ENCODE peak calls at places on chromosome 17, in five cellular contexts. O, B, Z, P and E are unnamed samples.

GRCh38 chr17:15502315-15503112 is 35.1 kb upstream of the CDRT4 start:
- DNase-seq in O (peak; percentile 64), B (peak; percentile 90), Z (peak; percentile 80), P (peak; percentile 98), E (peak; percentile 95)

GRCh38 chr17:42980766-42981397 is 517 bp downstream of the RUNDC1 start:
- DNase-seq in O (peak; percentile 72), B (no peak), Z (no peak), P (peak; percentile 39), E (no peak)

GRCh38 chr17:47427985-47428384 is 102.9 kb upstream of the NPEPPS start:
- DNase-seq in O (no peak), B (no peak), Z (no peak), P (no peak), E (no peak)

GRCh38 chr17:50303051-50303450 is 28.8 kb downstream of the TMEM92 start:
- DNase-seq in O (no peak), B (no peak), Z (no peak), P (no peak), E (no peak)

GRCh38 chr17:61416540-61417363 is 17.1 kb downstream of the TBX2 start:
- DNase-seq in O (peak; percentile 53), B (peak; percentile 62), Z (peak; percentile 73), P (peak; percentile 84), E (peak; percentile 85)

GRCh38 chr17:16923097-16923903 is 48.6 kb downstream of the TNFRSF13B start:
- DNase-seq in O (no peak), B (no peak), Z (no peak), P (no peak), E (no peak)

GRCh38 chr17:4658478-4659305 is 17.2 kb upstream of the ALOX15 start:
- DNase-seq in O (peak; percentile 41), B (no peak), Z (no peak), P (peak; percentile 86), E (no peak)

GRCh38 chr17:27558842-27559505 is 72.0 kb upstream of the LGALS9 start:
- DNase-seq in O (no peak), B (no peak), Z (no peak), P (no peak), E (no peak)

GRCh38 chr17:73013816-73014663 is 78.4 kb downstream of the SLC39A11 start:
- DNase-seq in O (no peak), B (no peak), Z (no peak), P (no peak), E (no peak)

GRCh38 chr17:48711128-48711527 is 11.2 kb downstream of the PRAC1 start:
- DNase-seq in O (no peak), B (no peak), Z (no peak), P (no peak), E (no peak)

GRCh38 chr17:46072998-46073397 is 73.9 kb downstream of the STH start:
- DNase-seq in O (no peak), B (no peak), Z (no peak), P (peak; percentile 74), E (no peak)

DNA sequence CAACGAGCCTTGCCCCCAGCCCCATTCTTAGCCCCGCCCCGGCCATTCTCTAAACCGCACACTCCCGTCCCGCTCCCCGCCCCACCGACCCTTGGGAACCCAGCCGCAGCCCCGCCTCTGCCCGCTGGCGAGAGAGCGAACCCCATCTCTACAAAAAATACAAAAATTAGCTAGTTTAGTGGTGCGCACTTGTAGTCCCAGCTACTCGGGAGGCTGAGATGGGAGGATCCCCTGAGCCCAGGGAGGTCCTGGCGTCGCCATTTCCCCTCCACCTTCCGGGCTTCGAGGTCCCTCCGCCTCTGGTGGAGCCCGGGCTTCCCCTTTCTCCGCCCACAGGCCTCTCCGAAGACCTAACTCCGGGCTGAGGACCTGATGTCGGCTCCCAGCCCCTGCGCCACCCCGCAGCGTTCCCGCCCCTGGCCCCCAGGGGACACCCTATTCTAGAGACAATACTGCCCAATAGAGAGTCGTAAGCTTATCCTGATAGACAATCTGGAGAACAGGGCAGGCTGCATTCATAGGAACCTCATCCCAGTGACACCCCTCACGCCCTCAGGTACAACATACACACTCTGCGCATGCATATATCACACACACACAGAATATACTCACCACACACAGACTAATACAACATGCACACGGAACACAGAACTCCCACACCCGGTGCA is 483 bp upstream of the PROCA1 start:
- DNase-seq in O (no peak), B (no peak), Z (no peak), P (no peak), E (peak; percentile 64)
- TF ChIP-seq CTCF in O (no peak), B (no peak), Z (no peak), P (no peak), E (no peak)

DNA sequence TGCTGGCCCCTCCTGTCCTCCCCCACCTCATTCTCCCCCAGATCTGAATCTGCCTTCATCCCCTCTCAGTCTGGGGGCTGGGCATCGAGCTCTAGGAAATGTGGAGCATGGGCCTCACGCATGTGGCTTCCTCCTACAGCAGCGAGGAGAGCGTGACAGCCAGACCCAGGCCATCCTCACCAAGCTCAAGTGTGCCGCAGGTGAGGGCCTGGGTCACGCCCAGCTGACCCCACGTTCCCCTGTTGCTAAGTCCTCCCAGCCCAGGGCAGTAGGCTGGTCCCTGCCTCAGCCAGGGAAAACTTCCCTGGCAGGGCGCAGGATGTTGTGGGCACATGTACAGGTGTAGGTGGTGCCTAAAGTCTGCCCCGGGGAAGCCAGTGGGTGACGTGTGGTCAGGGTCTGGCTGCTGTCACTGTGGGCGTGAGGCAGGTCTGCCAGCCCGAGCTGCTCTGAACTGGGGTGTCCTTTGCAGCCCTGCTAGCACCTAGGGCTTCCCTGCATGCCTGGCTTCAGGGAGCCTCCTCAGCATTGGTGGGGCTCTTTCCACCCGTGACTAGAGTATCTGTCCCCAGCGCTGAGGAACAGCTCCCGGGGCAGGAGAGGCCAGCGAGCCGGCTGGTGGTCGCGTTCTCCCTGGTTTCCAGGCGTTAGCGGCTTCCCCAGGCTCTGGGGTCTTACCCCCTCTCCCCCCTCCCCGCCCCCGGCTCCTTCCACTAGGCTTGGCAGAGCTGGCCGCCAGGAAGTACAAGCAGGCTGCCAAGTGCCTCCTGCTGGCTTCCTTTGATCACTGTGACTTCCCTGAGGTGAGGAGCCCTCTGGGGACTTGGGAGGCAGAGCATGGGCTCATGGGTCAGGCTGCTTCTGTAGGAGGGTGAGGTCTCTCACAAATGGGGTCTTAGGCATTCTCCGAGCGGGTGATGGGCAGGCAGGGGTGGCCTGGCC is 3.6 kb downstream of the GPS1 start:
- DNase-seq in O (no peak), B (no peak), Z (no peak), P (no peak), E (no peak)
- TF ChIP-seq CTCF in O (no peak), B (no peak), Z (no peak), P (no peak), E (no peak)

GRCh38 chr17:10631048-10631700 is 25.9 kb downstream of the MYH3 start:
- DNase-seq in O (peak; percentile 42), B (no peak), Z (no peak), P (peak; percentile 40), E (no peak)

GRCh38 chr17:10629706-10630105 is 27.4 kb downstream of the MYH3 start:
- DNase-seq in O (no peak), B (no peak), Z (no peak), P (no peak), E (no peak)

GRCh38 chr17:10626378-10626777 is 30.7 kb downstream of the MYH3 start:
- DNase-seq in O (no peak), B (no peak), Z (no peak), P (no peak), E (no peak)

GRCh38 chr17:10631701-10632100 is 25.4 kb downstream of the MYH3 start:
- DNase-seq in O (no peak), B (no peak), Z (no peak), P (no peak), E (no peak)

GRCh38 chr17:10628756-10629155 is 28.4 kb downstream of the MYH3 start:
- DNase-seq in O (no peak), B (no peak), Z (no peak), P (no peak), E (no peak)
- TF ChIP-seq CTCF in O (peak; percentile 28), B (no peak), Z (peak; percentile 17), P (peak; percentile 41), E (no peak)

GRCh38 chr17:68861602-68862001 is 93.6 kb downstream of the ABCA8 start:
- DNase-seq in O (peak; percentile 5), B (no peak), Z (no peak), P (no peak), E (no peak)

GRCh38 chr17:68867759-68868516 is 87.3 kb downstream of the ABCA8 start:
- DNase-seq in O (no peak), B (no peak), Z (no peak), P (no peak), E (no peak)

GRCh38 chr17:68860941-68861340 is 94.3 kb downstream of the ABCA8 start:
- DNase-seq in O (no peak), B (no peak), Z (no peak), P (no peak), E (no peak)

GRCh38 chr17:68865584-68865983 is 89.6 kb downstream of the ABCA8 start:
- DNase-seq in O (no peak), B (no peak), Z (no peak), P (no peak), E (no peak)

GRCh38 chr17:68863091-68863652 is 92.0 kb downstream of the ABCA8 start:
- DNase-seq in O (no peak), B (no peak), Z (no peak), P (no peak), E (no peak)
- TF ChIP-seq CTCF in O (peak; percentile 3), B (no peak), Z (no peak), P (no peak), E (no peak)

DNA sequence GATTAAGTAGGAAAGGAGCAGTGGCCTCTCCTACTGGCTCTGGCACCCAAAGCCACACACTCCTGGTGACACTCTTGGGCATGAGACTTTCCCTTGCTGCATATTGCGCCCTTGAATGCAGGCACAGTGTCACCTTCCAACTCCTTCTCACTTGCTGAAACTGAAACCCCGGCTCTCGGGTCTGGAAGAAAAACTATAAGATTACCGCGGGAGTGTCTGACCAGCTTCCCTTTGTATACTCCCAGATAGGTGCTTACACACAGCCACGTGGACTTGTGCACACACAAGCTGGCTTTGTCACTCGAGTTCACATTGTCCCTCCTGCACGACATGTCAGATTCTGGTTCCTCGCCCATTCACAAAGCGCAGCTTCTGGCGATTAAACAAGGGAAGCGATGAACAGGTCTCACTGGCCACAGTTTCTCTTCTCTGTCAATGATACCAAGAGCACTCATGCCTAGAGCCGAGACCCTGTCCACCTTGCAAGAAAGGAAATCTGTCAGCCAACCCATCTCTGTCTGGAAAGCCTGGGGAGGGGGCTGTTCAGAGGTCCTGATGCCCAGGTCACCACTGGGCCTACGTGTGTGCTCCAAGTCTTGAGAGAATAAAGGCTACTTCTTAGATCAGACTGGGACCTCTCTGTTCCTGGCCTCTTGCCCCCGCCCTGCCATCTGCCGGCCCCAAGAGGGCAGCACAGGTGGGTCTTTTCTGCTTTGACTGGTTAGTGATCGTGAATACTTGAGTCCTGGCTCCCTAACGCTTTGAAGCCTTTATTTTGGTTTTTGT is 104.5 kb downstream of the MRM1 start:
- DNase-seq in O (peak; percentile 57), B (no peak), Z (no peak), P (peak; percentile 26), E (no peak)
- TF ChIP-seq CTCF in O (peak; percentile 67), B (no peak), Z (no peak), P (peak; percentile 61), E (no peak)

GRCh38 chr17:57106107-57106835 is 21.2 kb downstream of the AKAP1 start:
- DNase-seq in O (peak; percentile 7), B (no peak), Z (no peak), P (no peak), E (no peak)
- TF ChIP-seq CTCF in O (no peak), B (no peak), Z (peak; percentile 19), P (no peak), E (no peak)